ENCODE peak calls at places on chromosome 1, in eight cellular contexts. K is dorsolateral prefrontal cortex, A is psoas muscle, Y is ovary, Z is A549, V is stomach, F is tibial artery, R is left ventricle myocardium inferior. E is an unnamed sample.

GRCh38 chr1:16420719-16421118 is 16.5 kb downstream of the SPATA21 start:
- DNase-seq in K (no peak), A (no peak), Y (no peak), Z (no peak), V (no peak), F (no peak), R (no peak), E (no peak)

GRCh38 chr1:178542554-178543290 is 29.8 kb downstream of the TEX35 start:
- DNase-seq in K (peak), A (peak), Y (peak), Z (peak), V (peak), F (peak), R (peak), E (peak)

GRCh38 chr1:99327357-99327756 is 63.1 kb downstream of the PLPPR4 start:
- DNase-seq in K (no peak), A (no peak), Y (no peak), Z (no peak), V (no peak), F (no peak), R (no peak), E (no peak)

GRCh38 chr1:6287431-6287886 is 26.6 kb upstream of the GPR153 start:
- DNase-seq in K (no peak), A (no peak), Y (peak), Z (no peak), V (no peak), F (peak), R (no peak), E (no peak)

GRCh38 chr1:108816049-108816882 is 40.6 kb downstream of the AKNAD1 start:
- DNase-seq in K (peak), A (peak), Y (peak), Z (peak), V (peak), F (peak), R (peak), E (peak)

GRCh38 chr1:116501041-116501869 is 69.6 kb downstream of the CD58 start:
- DNase-seq in K (no peak), A (no peak), Y (no peak), Z (no peak), V (no peak), F (no peak), R (no peak), E (no peak)

GRCh38 chr1:63966016-63966415 is 192.2 kb downstream of the ROR1 start:
- DNase-seq in K (no peak), A (no peak), Y (no peak), Z (no peak), V (no peak), F (no peak), R (no peak), E (no peak)

GRCh38 chr1:171645553-171646336 is 6.7 kb downstream of the MYOC start:
- DNase-seq in K (no peak), A (peak), Y (peak), Z (no peak), V (no peak), F (peak), R (peak), E (peak)

GRCh38 chr1:8122160-8122476 is 96.0 kb upstream of the ERRFI1 start:
- DNase-seq in K (no peak), A (no peak), Y (no peak), Z (no peak), V (no peak), F (no peak), R (no peak), E (no peak)

GRCh38 chr1:211920602-211921226 is 90.2 kb upstream of the LPGAT1 start:
- DNase-seq in K (no peak), A (no peak), Y (no peak), Z (peak), V (no peak), F (peak), R (no peak), E (no peak)
- TF ChIP-seq CTCF in K (no peak), A (no peak), Y (no peak), Z (no peak), V (no peak), F (no peak), R (no peak), E (no peak)

DNA sequence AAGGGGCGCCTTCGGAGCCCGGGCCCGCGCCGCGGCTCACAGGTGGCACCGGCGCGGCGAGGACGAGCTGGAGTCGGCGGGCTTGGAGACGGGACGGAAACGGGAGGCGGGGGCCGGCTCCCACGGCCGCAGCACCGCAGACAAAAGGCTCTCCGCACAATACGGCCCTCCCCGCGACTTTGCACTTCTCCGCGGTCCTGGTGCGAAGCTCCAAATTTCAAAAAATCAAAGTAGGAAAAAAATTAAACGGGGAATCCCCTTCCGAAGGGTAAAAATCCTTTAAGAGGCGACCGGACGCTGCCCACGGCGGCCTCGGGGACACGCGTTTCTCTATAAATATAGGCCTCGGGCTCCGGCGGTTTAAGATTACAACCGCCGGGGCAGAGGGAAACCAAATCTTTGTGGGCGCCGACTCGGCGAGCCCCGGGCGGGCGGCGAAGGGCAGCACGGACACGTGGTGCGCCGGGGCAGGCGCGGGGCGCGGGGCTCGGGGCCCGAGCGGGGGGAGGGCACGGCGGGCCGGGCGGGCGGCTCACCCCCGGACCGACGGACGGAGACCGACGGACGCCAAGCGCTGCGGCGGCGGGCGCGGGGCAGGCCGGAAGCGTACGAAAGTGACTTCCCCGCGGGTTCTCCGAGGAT is 453 bp downstream of the PABPC4 start:
- DNase-seq in K (no peak), A (peak), Y (peak), Z (no peak), V (peak), F (no peak), R (peak), E (peak)
- H3K27ac ChIP-seq in K (peak), A (peak), Y (peak), Z (peak), V (peak), F (peak), R (peak), E (peak)

GRCh38 chr1:155166373-155167165 is 6.5 kb downstream of the KRTCAP2 start:
- DNase-seq in K (no peak), A (peak), Y (peak), Z (no peak), V (no peak), F (no peak), R (peak), E (no peak)
- H3K4me3 ChIP-seq in K (peak), A (peak), Y (no peak), Z (no peak), V (no peak), F (no peak), R (peak), E (no peak)

GRCh38 chr1:24096009-24096736 is 15.8 kb downstream of the MYOM3 start:
- DNase-seq in K (no peak), A (peak), Y (no peak), Z (no peak), V (no peak), F (no peak), R (peak), E (no peak)

GRCh38 chr1:24093762-24094161 is 18.2 kb downstream of the MYOM3 start:
- DNase-seq in K (no peak), A (no peak), Y (no peak), Z (no peak), V (no peak), F (no peak), R (no peak), E (peak)

GRCh38 chr1:24092979-24093378 is 19.0 kb downstream of the MYOM3 start:
- DNase-seq in K (no peak), A (no peak), Y (no peak), Z (no peak), V (no peak), F (no peak), R (no peak), E (no peak)

GRCh38 chr1:24095140-24095859 is 16.6 kb downstream of the MYOM3 start:
- DNase-seq in K (no peak), A (peak), Y (no peak), Z (no peak), V (no peak), F (no peak), R (no peak), E (no peak)

GRCh38 chr1:24094554-24094953 is 17.4 kb downstream of the MYOM3 start:
- DNase-seq in K (no peak), A (no peak), Y (no peak), Z (no peak), V (no peak), F (no peak), R (no peak), E (no peak)
- TF ChIP-seq CTCF in K (no peak), A (no peak), Y (no peak), Z (no peak), V (no peak), F (no peak), R (no peak), E (no peak)

DNA sequence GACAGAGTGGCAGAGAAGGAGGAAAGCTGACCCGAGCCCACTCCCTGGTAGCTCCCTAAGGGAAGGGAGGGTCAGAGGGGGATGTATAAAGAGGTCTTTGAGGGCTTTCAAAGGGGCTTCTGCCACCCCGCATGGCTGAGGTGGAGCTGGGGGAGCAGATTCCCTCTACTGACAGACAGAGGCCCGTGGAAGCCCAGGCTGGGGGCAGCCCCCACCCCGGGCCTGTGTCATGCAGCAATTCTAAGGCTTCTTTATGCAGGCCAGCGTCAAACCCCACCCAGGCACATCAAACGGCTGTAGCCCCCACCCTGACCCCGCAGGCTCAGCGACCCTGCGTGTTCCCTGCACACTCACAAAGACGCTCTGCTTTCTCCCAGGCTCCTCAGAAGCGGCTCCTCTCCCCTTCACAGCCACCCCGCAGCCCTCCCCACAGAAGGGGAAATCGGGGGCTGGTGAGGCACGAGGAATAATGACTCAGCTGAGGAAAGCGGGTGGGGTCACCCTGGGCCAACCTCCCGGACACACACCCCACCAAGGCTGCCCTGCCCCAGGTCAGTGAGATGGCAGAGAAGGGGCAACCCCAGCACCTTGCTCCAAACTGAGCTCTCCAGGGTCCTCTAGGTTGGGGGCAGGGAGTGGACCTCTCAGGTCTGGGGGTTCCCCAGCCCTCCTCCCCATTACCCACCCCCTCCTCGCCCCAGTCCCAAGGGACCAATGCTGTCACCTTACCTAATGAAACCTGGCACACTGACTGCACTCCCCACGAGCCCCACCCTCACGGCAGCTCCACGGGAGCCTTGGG is 10.8 kb downstream of the SLC45A3 start:
- DNase-seq in K (no peak), A (no peak), Y (no peak), Z (no peak), V (no peak), F (no peak), R (no peak), E (no peak)
- H3K27ac ChIP-seq in K (peak), A (no peak), Y (no peak), Z (no peak), V (peak), F (no peak), R (no peak), E (no peak)

GRCh38 chr1:147172168-147173016 is at the start of gene PRKAB2:
- DNase-seq in K (peak), A (peak), Y (peak), Z (peak), V (peak), F (peak), R (peak), E (peak)

GRCh38 chr1:147177611-147178370 is 5.5 kb upstream of the PRKAB2 start:
- DNase-seq in K (no peak), A (peak), Y (no peak), Z (no peak), V (no peak), F (no peak), R (peak), E (no peak)
- H3K4me3 ChIP-seq in K (no peak), A (peak), Y (no peak), Z (no peak), V (no peak), F (peak), R (peak), E (no peak)

DNA sequence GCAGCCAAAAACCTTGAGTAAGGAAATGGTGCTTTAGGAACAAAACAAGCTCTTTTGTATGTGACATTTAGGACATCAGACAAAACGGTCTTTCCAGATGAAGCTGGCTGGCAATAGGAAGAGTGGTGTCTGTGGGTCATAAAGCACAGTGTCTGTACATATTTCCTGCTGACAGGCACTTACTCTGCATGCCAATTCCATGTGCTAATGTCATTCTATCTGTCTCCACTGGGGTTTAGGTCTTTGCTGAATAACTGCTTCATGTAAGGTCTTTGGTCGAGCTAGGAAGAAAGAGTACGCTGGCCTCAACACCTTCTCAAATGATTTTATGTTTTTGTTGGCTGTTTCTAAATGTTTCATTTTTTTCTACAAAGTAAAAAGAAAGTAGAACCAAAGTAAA is 163.5 kb downstream of the BRINP2 start:
- DNase-seq in K (no peak), A (no peak), Y (no peak), Z (peak), V (no peak), F (no peak), R (no peak), E (no peak)
- TF ChIP-seq CTCF in K (no peak), A (peak), Y (no peak), Z (no peak), V (no peak), F (no peak), R (peak), E (no peak)